ENCODE peak calls at places on chromosomes 16 and 17, in seven cellular contexts. V, H, B, J, S, G and A are unnamed samples.

GRCh38 chr17:17692353-17693252 is 11.3 kb downstream of the RAI1 start:
- DNase-seq in V (no peak), H (no peak), B (no peak), J (no peak), S (no peak), G (no peak), A (no peak)

GRCh38 chr16:85935957-85936760 is 37.2 kb downstream of the IRF8 start:
- DNase-seq in V (no peak), H (no peak), B (peak), J (no peak), S (no peak), G (no peak), A (peak)

GRCh38 chr16:89505204-89506112 is 2.7 kb upstream of the SPG7 start:
- DNase-seq in V (peak), H (no peak), B (peak), J (peak), S (peak), G (peak), A (peak)

GRCh38 chr16:29757950-29758466 is 12.2 kb upstream of the C16orf54 start:
- DNase-seq in V (no peak), H (no peak), B (no peak), J (no peak), S (no peak), G (no peak), A (no peak)

GRCh38 chr17:38559025-38559879 is 46.5 kb downstream of the SRCIN1 start:
- DNase-seq in V (peak), H (peak), B (peak), J (peak), S (peak), G (peak), A (peak)

GRCh38 chr17:62821213-62822079 is 13.3 kb upstream of the MARCHF10 start:
- DNase-seq in V (no peak), H (no peak), B (no peak), J (no peak), S (no peak), G (no peak), A (no peak)

GRCh38 chr16:68921654-68922053 is 78.3 kb downstream of the TANGO6 start:
- DNase-seq in V (no peak), H (no peak), B (no peak), J (no peak), S (no peak), G (no peak), A (no peak)

GRCh38 chr17:58624751-58625150 is 67.1 kb downstream of the TEX14 start:
- DNase-seq in V (no peak), H (no peak), B (no peak), J (no peak), S (no peak), G (no peak), A (no peak)

GRCh38 chr16:85518398-85519049 is 94.6 kb upstream of the GSE1 start:
- DNase-seq in V (no peak), H (no peak), B (no peak), J (no peak), S (no peak), G (no peak), A (no peak)

GRCh38 chr17:46072998-46073397 is 73.9 kb downstream of the STH start:
- DNase-seq in V (no peak), H (no peak), B (no peak), J (no peak), S (no peak), G (no peak), A (no peak)

GRCh38 chr17:30318190-30318589 is 15.7 kb downstream of the TMIGD1 start:
- DNase-seq in V (no peak), H (no peak), B (no peak), J (no peak), S (no peak), G (no peak), A (no peak)

GRCh38 chr17:72502940-72503341 is 382.1 kb downstream of the SOX9 start:
- DNase-seq in V (no peak), H (no peak), B (no peak), J (no peak), S (no peak), G (no peak), A (no peak)

GRCh38 chr17:75404739-75405364 is 626 bp downstream of the GRB2 start:
- DNase-seq in V (peak), H (no peak), B (peak), J (no peak), S (peak), G (peak), A (peak)

GRCh38 chr16:28603381-28604185 is 6.3 kb downstream of the SULT1A1 start:
- DNase-seq in V (no peak), H (no peak), B (no peak), J (peak), S (no peak), G (no peak), A (no peak)

GRCh38 chr17:51770031-51770759 is 388.3 kb downstream of the CA10 start:
- DNase-seq in V (no peak), H (no peak), B (no peak), J (no peak), S (no peak), G (no peak), A (no peak)

GRCh38 chr16:73125860-73126259 is 77.9 kb upstream of the ZFHX3 start:
- DNase-seq in V (no peak), H (no peak), B (no peak), J (no peak), S (peak), G (no peak), A (no peak)

GRCh38 chr17:69972251-69972650 is 102.8 kb upstream of the KCNJ16 start:
- DNase-seq in V (no peak), H (no peak), B (no peak), J (no peak), S (no peak), G (no peak), A (no peak)

GRCh38 chr16:83953796-83954576 is 946 bp downstream of the OSGIN1 start:
- DNase-seq in V (no peak), H (no peak), B (no peak), J (no peak), S (peak), G (no peak), A (no peak)

GRCh38 chr16:26983426-26983825 is 83.3 kb upstream of the C16orf82 start:
- DNase-seq in V (no peak), H (no peak), B (no peak), J (no peak), S (no peak), G (no peak), A (no peak)

GRCh38 chr17:49703557-49704277 is 4.0 kb downstream of the SLC35B1 start:
- DNase-seq in V (peak), H (no peak), B (no peak), J (no peak), S (peak), G (no peak), A (no peak)

GRCh38 chr17:45293413-45294211 is 23.2 kb downstream of the MAP3K14 start:
- DNase-seq in V (peak), H (peak), B (no peak), J (peak), S (peak), G (peak), A (no peak)

GRCh38 chr16:67177743-67178699 is 5.7 kb downstream of the MATCAP1 start:
- DNase-seq in V (peak), H (no peak), B (no peak), J (peak), S (peak), G (peak), A (peak)

GRCh38 chr17:56777859-56778258 is 55.9 kb downstream of the C17orf67 start:
- DNase-seq in V (no peak), H (no peak), B (no peak), J (no peak), S (peak), G (no peak), A (no peak)

GRCh38 chr16:56781565-56781964 is 51.6 kb downstream of the NUP93 start:
- DNase-seq in V (no peak), H (no peak), B (no peak), J (no peak), S (no peak), G (no peak), A (no peak)

DNA sequence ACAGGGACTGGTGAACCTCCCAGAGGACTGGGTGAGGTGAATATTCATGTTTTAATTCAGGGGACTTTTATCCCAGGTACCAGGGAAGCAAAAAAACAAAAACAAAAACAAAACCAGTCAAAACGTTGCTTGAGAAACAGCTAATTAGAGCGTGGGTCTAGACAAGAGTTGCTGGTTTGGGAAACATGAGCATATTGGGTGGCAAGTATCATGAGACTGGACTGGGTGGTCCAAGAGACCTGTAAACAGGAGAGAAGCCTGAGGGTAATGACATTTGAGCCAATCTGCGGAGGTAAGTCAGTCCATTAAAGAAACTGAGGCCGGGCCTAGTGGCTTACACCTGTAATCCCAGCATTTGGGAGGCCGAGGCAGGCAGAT is 11.5 kb upstream of the BPTF start:
- DNase-seq in V (no peak), H (no peak), B (no peak), J (no peak), S (no peak), G (no peak), A (no peak)
- H3K27ac ChIP-seq in V (no peak), H (no peak), B (no peak), J (no peak), S (no peak), G (no peak), A (no peak)

GRCh38 chr16:63655846-63656245 is 1466.0 kb downstream of the CDH11 start:
- DNase-seq in V (no peak), H (no peak), B (no peak), J (no peak), S (no peak), G (no peak), A (no peak)
- H3K27ac ChIP-seq in V (no peak), H (no peak), B (no peak), J (no peak), S (no peak), G (no peak), A (no peak)

DNA sequence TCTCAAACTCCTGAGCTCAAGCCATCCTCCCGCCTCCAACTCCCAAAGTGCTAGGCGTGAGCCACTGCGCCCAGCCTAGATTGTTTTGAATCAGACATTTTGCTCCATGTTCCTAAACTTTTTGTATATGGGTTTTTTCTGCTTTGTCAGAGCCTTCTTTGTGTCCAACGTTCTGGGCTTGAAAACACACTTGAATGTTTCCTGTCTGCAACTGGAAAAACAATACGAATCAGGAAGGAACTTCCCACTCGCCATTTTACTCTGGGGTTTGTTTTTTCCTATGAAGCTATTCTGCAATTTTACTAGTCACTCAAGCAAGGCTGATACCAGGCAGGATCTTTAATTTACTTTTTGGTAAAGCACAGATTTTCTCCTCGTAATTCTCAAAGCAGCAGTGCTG is 31.6 kb downstream of the ARHGAP17 start:
- DNase-seq in V (no peak), H (no peak), B (no peak), J (no peak), S (no peak), G (no peak), A (no peak)
- H3K27ac ChIP-seq in V (peak), H (peak), B (no peak), J (peak), S (peak), G (peak), A (no peak)

DNA sequence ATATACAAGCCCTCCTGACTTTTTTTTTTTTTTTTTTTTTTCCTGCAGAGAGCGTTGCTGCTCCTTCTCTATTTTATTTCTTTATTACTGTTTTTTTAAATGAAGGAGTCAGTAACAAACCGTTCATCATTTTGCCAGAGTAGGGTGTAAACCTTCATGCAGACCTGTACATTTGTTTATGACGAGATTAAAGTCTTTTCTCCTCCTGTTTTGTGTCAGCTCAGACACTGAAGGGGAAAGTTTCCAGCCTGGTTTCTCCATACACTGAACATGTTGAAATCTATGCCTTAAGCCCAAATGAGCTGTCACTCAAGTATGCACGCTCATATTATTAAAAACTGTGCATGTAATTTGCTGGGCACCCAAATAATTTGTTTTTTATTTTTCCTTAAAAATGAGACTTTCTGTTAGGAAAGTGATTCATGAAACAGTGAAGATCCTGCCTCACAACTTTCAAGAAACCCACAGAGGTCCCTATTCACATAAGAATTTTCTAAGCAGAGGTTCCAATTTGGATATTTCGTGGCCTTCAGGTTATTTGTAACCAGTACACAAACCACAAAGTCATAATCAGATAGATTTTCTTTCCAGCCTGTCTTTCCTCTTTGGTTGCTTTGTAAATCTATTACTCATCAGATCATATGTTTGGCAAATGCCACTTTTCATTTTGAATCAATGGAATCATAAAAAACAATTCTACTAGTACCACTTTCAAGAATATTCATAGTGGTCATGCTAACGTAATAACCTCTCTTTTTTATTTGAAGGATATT is 700.3 kb downstream of the MAF start:
- DNase-seq in V (no peak), H (no peak), B (no peak), J (no peak), S (no peak), G (no peak), A (no peak)
- H3K27ac ChIP-seq in V (no peak), H (no peak), B (no peak), J (no peak), S (no peak), G (no peak), A (no peak)

GRCh38 chr17:39677581-39678339 is 9.5 kb downstream of the PNMT start:
- DNase-seq in V (no peak), H (no peak), B (no peak), J (no peak), S (peak), G (no peak), A (no peak)
- H3K27ac ChIP-seq in V (peak), H (peak), B (no peak), J (peak), S (peak), G (no peak), A (no peak)

GRCh38 chr17:15038656-15039055 is 226.5 kb downstream of the PMP22 start:
- DNase-seq in V (no peak), H (no peak), B (no peak), J (no peak), S (no peak), G (no peak), A (no peak)

GRCh38 chr17:15031971-15032370 is 233.2 kb downstream of the PMP22 start:
- DNase-seq in V (no peak), H (no peak), B (no peak), J (no peak), S (no peak), G (no peak), A (no peak)

GRCh38 chr17:15039366-15039765 is 225.8 kb downstream of the PMP22 start:
- DNase-seq in V (no peak), H (no peak), B (no peak), J (no peak), S (no peak), G (no peak), A (no peak)

DNA sequence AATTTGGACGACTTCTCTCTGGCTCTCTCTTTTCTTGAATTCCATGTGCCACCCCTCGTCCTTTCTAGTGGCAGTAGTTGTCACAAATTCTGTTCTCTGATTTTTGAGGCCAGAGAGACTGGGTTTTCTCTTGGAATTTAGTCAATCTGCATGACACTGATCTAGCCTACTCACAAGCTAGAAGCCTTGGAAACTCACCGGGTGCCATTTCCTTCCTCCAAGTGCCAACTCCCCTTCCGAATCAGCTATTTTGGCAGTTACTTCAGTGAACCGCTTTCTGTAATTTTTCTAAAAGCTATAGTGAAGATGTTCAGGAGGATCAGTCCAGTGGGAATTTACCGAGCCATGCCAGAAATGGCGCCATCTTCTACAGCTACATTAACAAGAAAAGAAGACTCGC is 228.9 kb downstream of the PMP22 start:
- DNase-seq in V (no peak), H (no peak), B (no peak), J (no peak), S (no peak), G (no peak), A (no peak)
- H3K27ac ChIP-seq in V (no peak), H (no peak), B (no peak), J (no peak), S (no peak), G (no peak), A (no peak)

DNA sequence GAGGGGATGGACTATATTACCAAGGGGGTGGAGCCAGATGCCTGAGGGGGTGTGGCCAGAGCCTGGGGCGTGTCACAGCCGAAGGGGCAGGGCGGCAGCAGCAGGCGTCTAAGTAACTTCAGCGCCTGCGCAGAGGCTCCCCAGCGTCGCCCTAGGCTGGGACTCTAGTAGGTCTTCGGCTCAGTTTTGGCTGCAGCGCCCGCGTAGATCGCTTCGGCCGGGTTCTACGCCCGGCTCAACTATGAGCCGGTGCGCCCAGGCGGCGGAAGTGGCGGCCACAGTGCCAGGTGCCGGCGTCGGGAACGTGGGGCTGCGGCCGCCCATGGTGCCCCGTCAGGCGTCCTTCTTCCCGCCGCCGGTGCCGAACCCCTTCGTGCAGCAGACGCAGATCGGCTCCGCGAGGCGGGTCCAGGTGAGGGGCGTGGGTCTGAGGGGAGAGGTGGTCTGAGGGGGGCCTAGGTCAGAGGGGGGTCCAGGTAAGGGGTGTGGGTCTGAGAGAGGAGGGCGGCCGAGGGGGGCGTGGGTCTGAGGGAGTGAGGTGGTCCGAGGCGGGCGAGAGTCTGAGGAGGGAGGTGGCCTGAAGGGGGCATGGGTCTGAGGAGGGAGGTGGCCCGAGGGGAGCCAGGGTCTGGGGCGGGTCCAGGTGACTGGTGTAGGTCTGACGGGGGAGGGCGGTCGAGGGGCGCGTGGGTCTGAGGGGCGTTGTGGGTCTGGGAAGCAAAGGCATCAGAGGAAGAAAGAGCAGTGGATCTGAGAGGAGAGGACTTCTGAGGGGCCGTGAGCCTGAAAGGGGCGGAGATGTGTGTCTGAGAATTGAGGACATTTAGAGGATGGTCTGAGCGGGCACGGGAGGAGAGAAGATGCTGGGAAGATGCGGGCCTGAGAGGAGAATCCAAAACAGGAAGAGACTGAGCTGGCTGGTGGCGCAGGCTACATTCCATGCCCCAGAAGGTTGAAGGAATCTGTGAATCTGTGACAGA is at the start of gene LPCAT2:
- DNase-seq in V (peak), H (peak), B (no peak), J (peak), S (peak), G (peak), A (no peak)
- H3K27ac ChIP-seq in V (no peak), H (peak), B (no peak), J (peak), S (peak), G (peak), A (no peak)